ENCODE peak calls at places on chromosome 21, in four cellular contexts. M is NCI-H2227 treated with DMSO at 0.1 percent for 48 hours; S is activated CD4-positive, alpha-beta T cell treated with anti-CD3 and anti-CD28 coated beads for 24 hours; C is mucosa of gallbladder. J is an unnamed sample.

GRCh38 chr21:40732243-40732642 is 114.7 kb downstream of the DSCAM start:
- DNase-seq in M (no peak), S (no peak), C (no peak), J (no peak)

GRCh38 chr21:25925936-25926335 is 191.2 kb downstream of the GABPA start:
- DNase-seq in M (no peak), S (no peak), C (no peak), J (no peak)

GRCh38 chr21:36766511-36766910 is 67.6 kb downstream of the SIM2 start:
- DNase-seq in M (no peak), S (no peak), C (no peak), J (no peak)

GRCh38 chr21:18603246-18603645 is 199.7 kb upstream of the TMPRSS15 start:
- DNase-seq in M (peak), S (no peak), C (no peak), J (no peak)

GRCh38 chr21:37808261-37808660 is 108.0 kb downstream of the KCNJ6 start:
- DNase-seq in M (no peak), S (no peak), C (no peak), J (no peak)

GRCh38 chr21:34521561-34521960 is 9.6 kb upstream of the KCNE1 start:
- DNase-seq in M (no peak), S (no peak), C (no peak), J (no peak)

GRCh38 chr21:29481641-29482040 is 182.9 kb downstream of the BACH1 start:
- DNase-seq in M (no peak), S (no peak), C (no peak), J (no peak)

GRCh38 chr21:43315244-43316137 is 111.4 kb downstream of the SIK1 start:
- DNase-seq in M (no peak), S (no peak), C (no peak), J (no peak)

GRCh38 chr21:38925923-38926322 is 120.2 kb downstream of the ETS2 start:
- DNase-seq in M (no peak), S (no peak), C (peak), J (no peak)

GRCh38 chr21:33608559-33608958 is 20.1 kb upstream of the DONSON start:
- DNase-seq in M (no peak), S (no peak), C (no peak), J (no peak)

GRCh38 chr21:41510500-41510899 is 2.5 kb upstream of the TMPRSS2 start:
- DNase-seq in M (no peak), S (no peak), C (no peak), J (no peak)

GRCh38 chr21:26553921-26554320 is 19.2 kb downstream of the CYYR1 start:
- DNase-seq in M (no peak), S (no peak), C (no peak), J (no peak)

GRCh38 chr21:42474043-42474831 is 21.8 kb downstream of the RSPH1 start:
- DNase-seq in M (no peak), S (no peak), C (peak), J (no peak)

GRCh38 chr21:45475004-45475685 is 67.1 kb downstream of the SLC19A1 start:
- DNase-seq in M (no peak), S (no peak), C (no peak), J (no peak)

GRCh38 chr21:45476582-45476981 is 65.7 kb downstream of the SLC19A1 start:
- DNase-seq in M (no peak), S (no peak), C (no peak), J (no peak)

GRCh38 chr21:41604583-41605041 is 96.7 kb upstream of the TMPRSS2 start:
- DNase-seq in M (no peak), S (no peak), C (no peak), J (no peak)

GRCh38 chr21:14541840-14542495 is 4.1 kb downstream of the SAMSN1 start:
- DNase-seq in M (no peak), S (no peak), C (no peak), J (no peak)

GRCh38 chr21:44071359-44072104 is 35.7 kb upstream of the PWP2 start:
- DNase-seq in M (no peak), S (no peak), C (no peak), J (no peak)

GRCh38 chr21:14591882-14592281 is 45.8 kb upstream of the SAMSN1 start:
- DNase-seq in M (no peak), S (no peak), C (peak), J (peak)

GRCh38 chr21:44548922-44549321 is 2.4 kb downstream of the KRTAP10-2 start:
- DNase-seq in M (no peak), S (no peak), C (no peak), J (no peak)

GRCh38 chr21:41641510-41641815 is 125.4 kb downstream of the RIPK4 start:
- DNase-seq in M (no peak), S (no peak), C (no peak), J (no peak)

GRCh38 chr21:38404134-38404533 is 94.1 kb downstream of the ERG start:
- DNase-seq in M (no peak), S (no peak), C (no peak), J (no peak)

GRCh38 chr21:42609806-42610205 is 43.6 kb upstream of the PDE9A start:
- DNase-seq in M (no peak), S (no peak), C (no peak), J (no peak)

GRCh38 chr21:46667735-46668380 is 32.4 kb downstream of the PRMT2 start:
- DNase-seq in M (peak), S (no peak), C (no peak), J (no peak)

GRCh38 chr21:44571844-44572782 is 1.4 kb upstream of the KRTAP10-4 start:
- DNase-seq in M (no peak), S (no peak), C (peak), J (no peak)

GRCh38 chr21:33035147-33035546 is 9.4 kb downstream of the OLIG2 start:
- DNase-seq in M (no peak), S (no peak), C (no peak), J (no peak)

GRCh38 chr21:38567577-38568360 is 69.5 kb upstream of the ERG start:
- DNase-seq in M (no peak), S (no peak), C (no peak), J (no peak)

GRCh38 chr21:34722684-34723300 is 54.0 kb downstream of the CLIC6 start:
- DNase-seq in M (no peak), S (peak), C (no peak), J (no peak)

GRCh38 chr21:44993321-44994015 is 53.6 kb downstream of the SLX9 start:
- DNase-seq in M (no peak), S (no peak), C (no peak), J (no peak)

GRCh38 chr21:41283211-41283818 is 33.3 kb upstream of the FAM3B start:
- DNase-seq in M (peak), S (no peak), C (peak), J (peak)

GRCh38 chr21:37220433-37220980 is 46.6 kb downstream of the VPS26C start:
- DNase-seq in M (peak), S (no peak), C (peak), J (no peak)

GRCh38 chr21:42568377-42568776 is 54.7 kb downstream of the SLC37A1 start:
- DNase-seq in M (no peak), S (no peak), C (no peak), J (no peak)